ENCODE peak calls at places on chromosomes 3 and 15, in four cellular contexts. One of them, this sample, is unnamed.

GRCh38 chr3:35426581-35426980 is 212.7 kb upstream of the ARPP21 start:
- DNase-seq in HepG2: no peak
- DNase-seq in H1: no peak
- DNase-seq in K562: no peak
- DNase-seq in this sample: no peak

GRCh38 chr3:186694288-186695032 is 22.7 kb upstream of the KNG1 start:
- DNase-seq in HepG2: no peak
- DNase-seq in K562: no peak
- DNase-seq in H1: no peak
- DNase-seq in this sample: no peak

GRCh38 chr3:141834296-141834695 is 42.1 kb upstream of the ATP1B3 start:
- DNase-seq in K562: peak
- DNase-seq in HepG2: no peak
- DNase-seq in H1: no peak
- DNase-seq in this sample: no peak

GRCh38 chr3:169945313-169945712 is 21.3 kb upstream of the SEC62 start:
- DNase-seq in HepG2: no peak
- DNase-seq in H1: no peak
- DNase-seq in K562: peak
- DNase-seq in this sample: no peak

GRCh38 chr3:140931016-140931454 is 10.6 kb upstream of the SLC25A36 start:
- DNase-seq in HepG2: no peak
- DNase-seq in K562: no peak
- DNase-seq in H1: peak
- DNase-seq in this sample: no peak

GRCh38 chr3:123076112-123076495 is 9.3 kb downstream of the PDIA5 start:
- DNase-seq in K562: no peak
- DNase-seq in HepG2: no peak
- DNase-seq in H1: no peak
- DNase-seq in this sample: no peak

GRCh38 chr15:74784426-74784825 is 2.5 kb downstream of the CSK start:
- DNase-seq in HepG2: no peak
- DNase-seq in K562: no peak
- DNase-seq in H1: no peak
- DNase-seq in this sample: no peak

GRCh38 chr3:192675958-192676649 is 51.2 kb downstream of the FGF12 start:
- DNase-seq in K562: no peak
- DNase-seq in H1: no peak
- DNase-seq in HepG2: no peak
- DNase-seq in this sample: no peak

GRCh38 chr3:24496529-24497482 is 2.2 kb upstream of the THRB start:
- DNase-seq in HepG2: peak
- DNase-seq in H1: peak
- DNase-seq in K562: peak
- DNase-seq in this sample: peak

GRCh38 chr15:31435256-31435781 is 108.7 kb downstream of the KLF13 start:
- DNase-seq in H1: peak
- DNase-seq in HepG2: peak
- DNase-seq in K562: peak
- DNase-seq in this sample: peak

GRCh38 chr15:36358094-36358961 is 221.1 kb upstream of the CDIN1 start:
- DNase-seq in H1: no peak
- DNase-seq in HepG2: no peak
- DNase-seq in K562: no peak
- DNase-seq in this sample: no peak
- TF ChIP-seq KDM1A in H1: no peak
- TF ChIP-seq KDM1A in HepG2: no peak
- TF ChIP-seq KDM1A in K562: no peak
- TF ChIP-seq KDM1A in this sample: no peak

DNA sequence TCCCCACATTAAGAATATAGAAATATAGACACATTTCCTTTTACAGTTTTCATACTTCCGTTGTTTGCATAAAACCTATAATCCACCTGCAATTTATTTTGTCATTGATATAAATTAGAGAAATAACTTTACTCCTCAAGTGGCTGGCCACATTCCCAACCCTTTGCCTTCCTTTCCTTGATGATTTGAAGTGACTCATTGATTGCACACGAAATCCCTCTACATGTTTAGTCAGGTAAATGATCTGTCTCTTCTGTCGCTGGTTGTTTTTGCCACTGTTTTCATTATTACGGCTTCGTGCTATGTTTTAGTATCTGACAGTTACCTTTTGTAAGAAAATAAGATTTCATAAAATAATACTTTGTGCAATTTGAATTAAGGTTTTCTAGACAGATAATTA is 272.2 kb upstream of the NR2E3 start:
- DNase-seq in HepG2: no peak
- DNase-seq in H1: no peak
- DNase-seq in K562: no peak
- DNase-seq in this sample: no peak
- TF ChIP-seq JUN in HepG2: no peak
- TF ChIP-seq JUN in H1: no peak
- TF ChIP-seq JUN in K562: no peak
- TF ChIP-seq JUN in this sample: no peak

GRCh38 chr15:68512578-68512977 is 66.2 kb upstream of the CORO2B start:
- DNase-seq in K562: no peak
- DNase-seq in H1: no peak
- DNase-seq in HepG2: no peak
- DNase-seq in this sample: no peak

GRCh38 chr15:68512052-68512451 is 66.7 kb upstream of the CORO2B start:
- DNase-seq in K562: no peak
- DNase-seq in H1: peak
- DNase-seq in HepG2: no peak
- DNase-seq in this sample: no peak

GRCh38 chr15:68508485-68509189 is 70.2 kb upstream of the CORO2B start:
- DNase-seq in H1: peak
- DNase-seq in HepG2: no peak
- DNase-seq in K562: no peak
- DNase-seq in this sample: no peak

GRCh38 chr15:68511073-68511991 is 67.5 kb upstream of the CORO2B start:
- DNase-seq in K562: no peak
- DNase-seq in HepG2: no peak
- DNase-seq in H1: no peak
- DNase-seq in this sample: no peak

DNA sequence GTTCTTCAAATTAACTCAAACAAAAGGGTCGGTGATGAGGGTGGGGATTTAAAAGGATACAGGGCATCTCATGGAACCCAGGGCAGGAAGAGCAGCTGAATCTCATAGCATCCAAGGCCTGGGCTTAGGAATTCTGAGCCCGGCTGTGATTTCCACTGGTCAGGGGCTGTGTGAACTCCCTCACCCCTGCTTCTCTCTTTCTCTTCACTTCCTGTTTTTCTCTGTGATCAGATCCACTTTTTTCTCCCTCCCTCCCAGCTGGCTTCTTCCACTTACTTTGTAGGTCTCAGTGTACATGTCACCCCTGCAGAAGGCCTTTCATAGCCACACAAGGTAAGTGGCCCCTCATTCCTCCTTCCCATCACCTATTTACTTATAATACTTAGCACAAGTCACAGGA is 68.2 kb upstream of the CORO2B start:
- DNase-seq in H1: no peak
- DNase-seq in HepG2: no peak
- DNase-seq in K562: no peak
- DNase-seq in this sample: no peak
- TF ChIP-seq KDM1A in H1: no peak
- TF ChIP-seq KDM1A in HepG2: no peak
- TF ChIP-seq KDM1A in K562: no peak
- TF ChIP-seq KDM1A in this sample: no peak

GRCh38 chr3:143484851-143485512 is 363.3 kb downstream of the SLC9A9 start:
- DNase-seq in H1: no peak
- DNase-seq in HepG2: no peak
- DNase-seq in K562: peak
- DNase-seq in this sample: peak
- TF ChIP-seq JUN in H1: no peak
- TF ChIP-seq JUN in HepG2: no peak
- TF ChIP-seq JUN in K562: no peak
- TF ChIP-seq JUN in this sample: no peak

DNA sequence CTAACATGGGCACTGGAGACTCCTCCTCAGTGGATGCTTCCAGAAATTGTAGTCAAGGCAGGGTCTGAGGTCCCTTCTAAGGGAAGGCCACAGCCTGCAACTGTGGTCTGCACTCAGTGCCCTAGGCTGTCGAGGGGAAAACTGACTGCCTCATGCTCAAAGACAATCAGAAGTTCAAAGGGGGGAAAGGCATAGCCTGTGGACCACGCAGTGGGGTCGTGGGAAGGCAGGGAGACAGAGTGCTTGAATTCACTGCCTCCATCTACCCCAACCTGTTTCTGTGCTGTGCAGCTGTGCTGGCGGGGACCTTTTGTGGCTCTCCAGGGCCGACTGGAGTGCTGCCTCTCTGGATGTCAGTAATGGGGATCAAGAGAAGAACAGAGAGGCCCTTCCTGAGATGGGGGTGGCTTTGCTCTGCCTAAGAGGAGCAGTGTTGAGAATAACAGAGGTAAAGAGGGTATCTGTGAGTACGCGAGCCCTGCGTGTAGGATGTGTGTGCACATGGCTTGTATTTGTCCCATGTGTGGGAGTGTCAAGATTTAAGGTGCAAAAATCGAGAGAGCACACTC is 41.8 kb downstream of the KY start:
- DNase-seq in K562: no peak
- DNase-seq in HepG2: no peak
- DNase-seq in H1: no peak
- DNase-seq in this sample: no peak
- TF ChIP-seq KDM1A in K562: no peak
- TF ChIP-seq KDM1A in HepG2: no peak
- TF ChIP-seq KDM1A in H1: no peak
- TF ChIP-seq KDM1A in this sample: no peak